ENCODE peak calls at places on chromosome 11, in ten cellular contexts. O, P, C, H, Z, M, A, R, T and E are unnamed samples.

GRCh38 chr11:2443881-2444300 is 423 bp downstream of the TRPM5 start:
- DNase-seq in C (no peak), M (no peak), H (no peak), P (no peak), T (no peak), Z (no peak), O (no peak), R (no peak), A (no peak), E (no peak)

GRCh38 chr11:58466293-58466692 is 24.3 kb upstream of the OR5B12 start:
- DNase-seq in C (no peak), H (no peak), R (no peak), M (no peak), Z (no peak), O (no peak), T (no peak), P (no peak), A (no peak), E (no peak)

GRCh38 chr11:27699926-27700350 is 317 bp downstream of the BDNF start:
- DNase-seq in O (no peak), Z (no peak), A (peak; percentile 6), R (no peak), P (peak; percentile 25), M (no peak), H (no peak), T (no peak), C (no peak), E (no peak)

GRCh38 chr11:116558504-116559252 is 214.1 kb downstream of the BUD13 start:
- DNase-seq in A (peak; percentile 38), C (no peak), R (no peak), T (no peak), O (no peak), M (no peak), Z (no peak), H (no peak), P (no peak), E (no peak)

GRCh38 chr11:68106165-68106940 is 14.8 kb downstream of the CHKA start:
- DNase-seq in R (no peak), Z (no peak), C (no peak), O (no peak), M (no peak), H (no peak), A (no peak), P (no peak), T (no peak), E (no peak)

GRCh38 chr11:81420668-81421550 is 1312.8 kb downstream of the FAM181B start:
- DNase-seq in Z (no peak), C (no peak), P (no peak), O (no peak), T (no peak), A (no peak), M (no peak), H (no peak), R (no peak), E (no peak)

GRCh38 chr11:104333977-104334376 is 170.0 kb upstream of the PDGFD start:
- DNase-seq in Z (no peak), A (no peak), R (no peak), M (no peak), H (no peak), O (no peak), C (no peak), P (no peak), T (no peak), E (no peak)

GRCh38 chr11:19116315-19116970 is 525 bp upstream of the ZDHHC13 start:
- DNase-seq in H (no peak), M (no peak), A (no peak), P (no peak), R (peak; percentile 3), O (no peak), T (no peak), Z (no peak), C (no peak), E (no peak)

GRCh38 chr11:122751298-122752070 is 86.8 kb upstream of the CRTAM start:
- DNase-seq in R (no peak), A (peak; percentile 68), C (no peak), P (peak; percentile 48), M (no peak), H (no peak), Z (no peak), O (no peak), T (peak; percentile 76), E (no peak)